ENCODE peak calls at places on chromosomes 13 and 19, in six cellular contexts. One of them, this sample, is unnamed.
A peak's percentile ranks its signal among the peaks of the same experiment; 100 is the strongest.

GRCh38 chr13:94115054-94115453 is 364.4 kb downstream of the DCT start:
- DNase-seq in gastrocnemius medialis: no peak
- DNase-seq in transverse colon: no peak
- DNase-seq in suprapubic skin: no peak
- DNase-seq in Peyer's patch: no peak
- DNase-seq in upper lobe of left lung: no peak
- DNase-seq in this sample: no peak

GRCh38 chr19:1111641-1112253 is 8.0 kb downstream of the GPX4 start:
- DNase-seq in Peyer's patch: no peak
- DNase-seq in suprapubic skin: no peak
- DNase-seq in transverse colon: no peak
- DNase-seq in upper lobe of left lung: no peak
- DNase-seq in gastrocnemius medialis: no peak
- DNase-seq in this sample: peak; percentile 37

GRCh38 chr13:91017031-91017668 is 330.3 kb upstream of the MIR17HG start:
- DNase-seq in gastrocnemius medialis: no peak
- DNase-seq in upper lobe of left lung: no peak
- DNase-seq in transverse colon: no peak
- DNase-seq in Peyer's patch: no peak
- DNase-seq in suprapubic skin: no peak
- DNase-seq in this sample: no peak

GRCh38 chr13:80086304-80086721 is 254.6 kb downstream of the SPRY2 start:
- DNase-seq in upper lobe of left lung: no peak
- DNase-seq in Peyer's patch: no peak
- DNase-seq in suprapubic skin: no peak
- DNase-seq in gastrocnemius medialis: no peak
- DNase-seq in transverse colon: peak; percentile 59
- DNase-seq in this sample: no peak

GRCh38 chr19:55536951-55537740 is at the start of gene SBK2:
- DNase-seq in transverse colon: no peak
- DNase-seq in suprapubic skin: no peak
- DNase-seq in gastrocnemius medialis: no peak
- DNase-seq in upper lobe of left lung: peak; percentile 79
- DNase-seq in Peyer's patch: no peak
- DNase-seq in this sample: no peak

GRCh38 chr13:33228645-33229445 is 56.7 kb downstream of the STARD13 start:
- DNase-seq in upper lobe of left lung: no peak
- DNase-seq in gastrocnemius medialis: no peak
- DNase-seq in suprapubic skin: no peak
- DNase-seq in transverse colon: no peak
- DNase-seq in Peyer's patch: no peak
- DNase-seq in this sample: no peak

GRCh38 chr13:100634686-100635085 is 39.9 kb downstream of the TMTC4 start:
- DNase-seq in gastrocnemius medialis: no peak
- DNase-seq in upper lobe of left lung: no peak
- DNase-seq in Peyer's patch: no peak
- DNase-seq in suprapubic skin: no peak
- DNase-seq in transverse colon: no peak
- DNase-seq in this sample: no peak

GRCh38 chr13:66675620-66676019 is 554.5 kb downstream of the PCDH9 start:
- DNase-seq in Peyer's patch: no peak
- DNase-seq in transverse colon: no peak
- DNase-seq in upper lobe of left lung: no peak
- DNase-seq in gastrocnemius medialis: no peak
- DNase-seq in suprapubic skin: no peak
- DNase-seq in this sample: no peak

GRCh38 chr13:25420161-25420560 is 48.4 kb downstream of the ATP8A2 start:
- DNase-seq in gastrocnemius medialis: no peak
- DNase-seq in Peyer's patch: no peak
- DNase-seq in suprapubic skin: no peak
- DNase-seq in transverse colon: no peak
- DNase-seq in upper lobe of left lung: no peak
- DNase-seq in this sample: no peak

GRCh38 chr19:10290876-10291553 is 1.3 kb downstream of the ICAM5 start:
- DNase-seq in gastrocnemius medialis: no peak
- DNase-seq in suprapubic skin: no peak
- DNase-seq in transverse colon: peak; percentile 76
- DNase-seq in Peyer's patch: peak; percentile 69
- DNase-seq in upper lobe of left lung: peak; percentile 92
- DNase-seq in this sample: peak; percentile 75

GRCh38 chr13:43364210-43365041 is 341.0 kb downstream of the DNAJC15 start:
- DNase-seq in suprapubic skin: no peak
- DNase-seq in upper lobe of left lung: no peak
- DNase-seq in Peyer's patch: no peak
- DNase-seq in gastrocnemius medialis: no peak
- DNase-seq in transverse colon: no peak
- DNase-seq in this sample: no peak

GRCh38 chr19:52336976-52337375 is 933 bp downstream of the ZNF610 start:
- DNase-seq in transverse colon: no peak
- DNase-seq in suprapubic skin: no peak
- DNase-seq in Peyer's patch: no peak
- DNase-seq in gastrocnemius medialis: no peak
- DNase-seq in upper lobe of left lung: no peak
- DNase-seq in this sample: no peak

GRCh38 chr13:30982506-30982905 is 50.0 kb downstream of the TEX26 start:
- DNase-seq in transverse colon: no peak
- DNase-seq in gastrocnemius medialis: no peak
- DNase-seq in suprapubic skin: no peak
- DNase-seq in upper lobe of left lung: no peak
- DNase-seq in Peyer's patch: no peak
- DNase-seq in this sample: no peak

GRCh38 chr13:34708914-34709313 is 233.2 kb upstream of the NBEA start:
- DNase-seq in Peyer's patch: no peak
- DNase-seq in transverse colon: no peak
- DNase-seq in suprapubic skin: no peak
- DNase-seq in gastrocnemius medialis: no peak
- DNase-seq in upper lobe of left lung: no peak
- DNase-seq in this sample: no peak

GRCh38 chr13:51832471-51833152 is 12.4 kb downstream of the TMEM272 start:
- DNase-seq in Peyer's patch: no peak
- DNase-seq in transverse colon: peak; percentile 26
- DNase-seq in suprapubic skin: no peak
- DNase-seq in upper lobe of left lung: no peak
- DNase-seq in gastrocnemius medialis: peak; percentile 26
- DNase-seq in this sample: no peak

GRCh38 chr13:73602295-73602694 is 531.9 kb downstream of the KLF12 start:
- DNase-seq in gastrocnemius medialis: no peak
- DNase-seq in Peyer's patch: no peak
- DNase-seq in transverse colon: no peak
- DNase-seq in suprapubic skin: no peak
- DNase-seq in upper lobe of left lung: no peak
- DNase-seq in this sample: no peak

GRCh38 chr13:51838235-51838846 is 6.6 kb downstream of the TMEM272 start:
- DNase-seq in transverse colon: no peak
- DNase-seq in upper lobe of left lung: no peak
- DNase-seq in Peyer's patch: no peak
- DNase-seq in suprapubic skin: no peak
- DNase-seq in gastrocnemius medialis: no peak
- DNase-seq in this sample: no peak

GRCh38 chr13:102839462-102839861 is 6.4 kb upstream of the ERCC5 start:
- DNase-seq in suprapubic skin: no peak
- DNase-seq in transverse colon: no peak
- DNase-seq in Peyer's patch: no peak
- DNase-seq in upper lobe of left lung: no peak
- DNase-seq in gastrocnemius medialis: no peak
- DNase-seq in this sample: no peak

GRCh38 chr19:2415973-2416319 is 11.4 kb downstream of the TIMM13 start:
- DNase-seq in suprapubic skin: no peak
- DNase-seq in upper lobe of left lung: no peak
- DNase-seq in transverse colon: no peak
- DNase-seq in Peyer's patch: no peak
- DNase-seq in gastrocnemius medialis: no peak
- DNase-seq in this sample: no peak
- TF ChIP-seq POLR2A in suprapubic skin: no peak
- TF ChIP-seq POLR2A in upper lobe of left lung: no peak
- TF ChIP-seq POLR2A in transverse colon: no peak
- TF ChIP-seq POLR2A in Peyer's patch: no peak
- TF ChIP-seq POLR2A in gastrocnemius medialis: no peak
- TF ChIP-seq POLR2A in this sample: no peak

GRCh38 chr13:95354156-95354555 is 52.9 kb upstream of the ABCC4 start:
- DNase-seq in suprapubic skin: no peak
- DNase-seq in upper lobe of left lung: no peak
- DNase-seq in Peyer's patch: no peak
- DNase-seq in gastrocnemius medialis: no peak
- DNase-seq in transverse colon: no peak
- DNase-seq in this sample: no peak

GRCh38 chr13:95356916-95357315 is 55.7 kb upstream of the ABCC4 start:
- DNase-seq in Peyer's patch: no peak
- DNase-seq in suprapubic skin: no peak
- DNase-seq in gastrocnemius medialis: no peak
- DNase-seq in transverse colon: no peak
- DNase-seq in upper lobe of left lung: no peak
- DNase-seq in this sample: no peak

GRCh38 chr13:95354680-95355487 is 53.6 kb upstream of the ABCC4 start:
- DNase-seq in Peyer's patch: no peak
- DNase-seq in transverse colon: no peak
- DNase-seq in upper lobe of left lung: no peak
- DNase-seq in gastrocnemius medialis: no peak
- DNase-seq in suprapubic skin: no peak
- DNase-seq in this sample: no peak

GRCh38 chr13:95357875-95358274 is 56.6 kb upstream of the ABCC4 start:
- DNase-seq in transverse colon: no peak
- DNase-seq in Peyer's patch: no peak
- DNase-seq in upper lobe of left lung: no peak
- DNase-seq in suprapubic skin: no peak
- DNase-seq in gastrocnemius medialis: no peak
- DNase-seq in this sample: no peak

GRCh38 chr13:95355491-95355890 is 54.2 kb upstream of the ABCC4 start:
- DNase-seq in transverse colon: no peak
- DNase-seq in gastrocnemius medialis: no peak
- DNase-seq in suprapubic skin: no peak
- DNase-seq in Peyer's patch: no peak
- DNase-seq in upper lobe of left lung: no peak
- DNase-seq in this sample: no peak
- H3K27ac ChIP-seq in transverse colon: no peak overlapping the region
- H3K27ac ChIP-seq in gastrocnemius medialis: no peak overlapping the region
- H3K27ac ChIP-seq in suprapubic skin: no peak overlapping the region
- H3K27ac ChIP-seq in Peyer's patch: no peak overlapping the region
- H3K27ac ChIP-seq in upper lobe of left lung: no peak overlapping the region
- H3K27ac ChIP-seq in this sample: no peak overlapping the region

DNA sequence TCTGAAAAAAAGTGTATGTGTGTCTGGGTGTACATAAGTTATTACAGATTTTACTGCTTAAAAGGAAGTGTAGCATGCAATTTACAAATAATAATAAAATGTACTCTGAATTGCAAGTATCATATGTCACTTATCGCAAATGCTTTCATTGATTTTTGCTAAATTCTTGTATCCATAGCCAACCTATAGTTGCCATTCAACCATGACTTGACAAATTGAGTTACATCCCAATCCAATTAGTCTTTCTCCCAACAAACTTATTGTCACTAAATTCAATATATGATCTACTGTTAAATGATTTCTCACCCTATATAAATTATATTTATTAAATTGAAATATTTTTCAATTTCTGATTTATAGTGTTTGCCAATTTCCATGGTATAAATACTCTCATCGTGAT is 17.3 kb upstream of the SUPT20H start:
- DNase-seq in transverse colon: no peak
- DNase-seq in gastrocnemius medialis: no peak
- DNase-seq in suprapubic skin: no peak
- DNase-seq in Peyer's patch: no peak
- DNase-seq in upper lobe of left lung: no peak
- DNase-seq in this sample: no peak
- H3K4me1 ChIP-seq in transverse colon: no peaks in the 10 kb centered on the region
- H3K4me1 ChIP-seq in gastrocnemius medialis: no peaks in the 10 kb centered on the region
- H3K4me1 ChIP-seq in suprapubic skin: no peaks in the 10 kb centered on the region
- H3K4me1 ChIP-seq in Peyer's patch: no peaks in the 10 kb centered on the region
- H3K4me1 ChIP-seq in upper lobe of left lung: no peaks in the 10 kb centered on the region
- H3K4me1 ChIP-seq in this sample: no peaks in the 10 kb centered on the region

GRCh38 chr19:2536461-2536860 is 60.5 kb downstream of the GADD45B start:
- DNase-seq in transverse colon: no peak
- DNase-seq in gastrocnemius medialis: no peak
- DNase-seq in suprapubic skin: no peak
- DNase-seq in Peyer's patch: peak; percentile 19
- DNase-seq in upper lobe of left lung: no peak
- DNase-seq in this sample: no peak
- TF ChIP-seq POLR2A in transverse colon: no peak
- TF ChIP-seq POLR2A in gastrocnemius medialis: no peak
- TF ChIP-seq POLR2A in suprapubic skin: no peak
- TF ChIP-seq POLR2A in Peyer's patch: no peak
- TF ChIP-seq POLR2A in upper lobe of left lung: no peak
- TF ChIP-seq POLR2A in this sample: no peak

GRCh38 chr19:46950526-46951235 is 69.0 kb upstream of the NPAS1 start:
- DNase-seq in transverse colon: no peak
- DNase-seq in upper lobe of left lung: no peak
- DNase-seq in gastrocnemius medialis: no peak
- DNase-seq in Peyer's patch: no peak
- DNase-seq in suprapubic skin: no peak
- DNase-seq in this sample: no peak
- H3K27ac ChIP-seq in transverse colon: peak overlapping the region; percentile 78
- H3K27ac ChIP-seq in upper lobe of left lung: peak overlapping the region; percentile 33
- H3K27ac ChIP-seq in gastrocnemius medialis: no peak overlapping the region
- H3K27ac ChIP-seq in Peyer's patch: peak overlapping the region; percentile 94
- H3K27ac ChIP-seq in suprapubic skin: no peak overlapping the region
- H3K27ac ChIP-seq in this sample: no peak overlapping the region

GRCh38 chr13:48533207-48533499 is 273 bp upstream of the RCBTB2 start:
- DNase-seq in Peyer's patch: no peak
- DNase-seq in transverse colon: no peak
- DNase-seq in upper lobe of left lung: no peak
- DNase-seq in gastrocnemius medialis: no peak
- DNase-seq in suprapubic skin: no peak
- DNase-seq in this sample: no peak
- H3K4me1 ChIP-seq in Peyer's patch: peaks cover 5% of the 10 kb centered on the region
- H3K4me1 ChIP-seq in transverse colon: peaks cover 12% of the 10 kb centered on the region
- H3K4me1 ChIP-seq in upper lobe of left lung: peaks cover 15% of the 10 kb centered on the region
- H3K4me1 ChIP-seq in gastrocnemius medialis: peaks cover 13% of the 10 kb centered on the region
- H3K4me1 ChIP-seq in suprapubic skin: peaks cover 17% of the 10 kb centered on the region
- H3K4me1 ChIP-seq in this sample: no peaks in the 10 kb centered on the region

DNA sequence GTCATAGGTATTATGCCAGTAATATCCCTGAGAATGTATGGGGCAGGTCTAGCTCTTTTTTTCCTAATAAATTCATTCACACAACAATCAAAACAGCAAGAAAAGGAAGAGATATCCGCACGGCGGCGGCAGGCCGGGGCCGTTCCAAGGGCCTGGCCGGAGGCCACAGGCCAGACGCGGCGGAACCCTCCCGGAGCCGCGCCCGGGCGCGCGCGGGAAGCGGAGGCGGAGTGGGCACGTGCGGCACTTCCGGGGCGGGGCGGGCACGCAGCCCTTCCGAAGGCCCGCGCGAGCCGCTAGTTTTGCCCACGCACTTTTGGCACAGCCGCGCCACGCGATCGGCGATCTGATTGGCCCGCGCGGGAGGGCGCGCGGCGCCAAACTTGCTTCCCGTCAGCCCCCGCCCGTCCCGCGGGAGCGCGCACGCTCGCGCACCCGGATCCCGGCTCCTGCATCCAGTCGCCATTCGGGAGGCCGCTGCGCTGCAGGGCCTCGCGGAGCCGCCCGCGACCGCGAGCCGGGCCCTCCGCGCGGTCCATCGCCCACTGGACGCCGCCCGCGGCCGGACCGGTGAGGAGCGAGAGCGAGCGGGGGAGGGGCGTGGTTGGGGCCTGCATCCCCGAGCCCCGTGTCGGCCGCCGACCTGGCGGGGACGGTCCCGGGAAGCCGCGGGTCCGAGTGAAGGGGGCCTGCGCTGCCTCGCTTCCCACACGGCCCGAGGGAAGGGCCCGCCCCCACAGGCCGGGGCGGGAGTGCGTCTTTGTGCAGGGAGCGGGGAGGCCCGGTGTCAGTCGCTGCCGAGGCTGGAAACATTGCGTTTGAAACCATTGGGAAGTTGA is at the start of gene CHAMP1:
- DNase-seq in transverse colon: peak; percentile 97
- DNase-seq in suprapubic skin: peak; percentile 96
- DNase-seq in upper lobe of left lung: peak; percentile 100
- DNase-seq in gastrocnemius medialis: peak; percentile 90
- DNase-seq in Peyer's patch: peak; percentile 98
- DNase-seq in this sample: peak; percentile 98
- TF ChIP-seq POLR2A in transverse colon: peak; percentile 60
- TF ChIP-seq POLR2A in suprapubic skin: peak; percentile 85
- TF ChIP-seq POLR2A in upper lobe of left lung: peak; percentile 59
- TF ChIP-seq POLR2A in gastrocnemius medialis: peak; percentile 88
- TF ChIP-seq POLR2A in Peyer's patch: peak; percentile 65
- TF ChIP-seq POLR2A in this sample: peak; percentile 84

This sample was measured in ovary.